ENCODE peak calls at places on chromosomes 3 and 15, in six cellular contexts. P is breast epithelium, S is posterior cingulate gyrus, H is activated T-cell treated with anti-CD3 and anti-CD28 coated beads for 24 hours, B is cerebellum, J is foreskin fibroblast. K is an unnamed sample.
A peak's percentile ranks its signal among the peaks of the same experiment; 100 is the strongest.

GRCh38 chr3:172094621-172095557 is 55.5 kb downstream of the FNDC3B start:
- DNase-seq in P (no peak), S (no peak), H (no peak), B (no peak), J (peak; percentile 50), K (no peak)

GRCh38 chr15:27826411-27826810 is 272.7 kb downstream of the OCA2 start:
- DNase-seq in P (no peak), S (no peak), H (no peak), B (no peak), J (no peak), K (no peak)

GRCh38 chr3:98962189-98962930 is 60.9 kb upstream of the DCBLD2 start:
- DNase-seq in P (no peak), S (no peak), H (no peak), B (no peak), J (peak; percentile 93), K (no peak)

GRCh38 chr15:73944161-73945099 is 18.2 kb downstream of the LOXL1 start:
- DNase-seq in P (no peak), S (peak; percentile 73), H (no peak), B (no peak), J (peak; percentile 27), K (no peak)

GRCh38 chr3:196177567-196177966 is 33.6 kb downstream of the ZDHHC19 start:
- DNase-seq in P (no peak), S (peak; percentile 33), H (no peak), B (no peak), J (no peak), K (no peak)

GRCh38 chr15:99707481-99708270 is 25.6 kb downstream of the LYSMD4 start:
- DNase-seq in P (no peak), S (no peak), H (no peak), B (no peak), J (peak; percentile 90), K (no peak)

GRCh38 chr3:171772427-171773056 is 37.7 kb downstream of the PLD1 start:
- DNase-seq in P (no peak), S (no peak), H (peak; percentile 27), B (peak; percentile 8), J (peak; percentile 81), K (peak; percentile 79)

GRCh38 chr15:51720201-51720995 is 17.1 kb downstream of the LYSMD2 start:
- DNase-seq in P (no peak), S (no peak), H (no peak), B (no peak), J (no peak), K (no peak)

GRCh38 chr3:58333206-58334012 is 717 bp downstream of the PXK start:
- DNase-seq in P (peak; percentile 23), S (peak; percentile 85), H (no peak), B (peak; percentile 65), J (peak; percentile 53), K (no peak)

GRCh38 chr15:65791335-65792129 is 561 bp downstream of the DENND4A start:
- DNase-seq in P (peak; percentile 44), S (peak; percentile 89), H (peak; percentile 25), B (peak; percentile 58), J (no peak), K (peak; percentile 42)

GRCh38 chr3:18968120-18968519 is 180.2 kb upstream of the KCNH8 start:
- DNase-seq in P (no peak), S (no peak), H (no peak), B (no peak), J (no peak), K (no peak)

GRCh38 chr3:63576826-63577225 is 75.6 kb upstream of the SNTN start:
- DNase-seq in P (no peak), S (no peak), H (no peak), B (peak; percentile 6), J (no peak), K (no peak)

GRCh38 chr15:88664151-88664778 is 25.4 kb downstream of the ISG20 start:
- DNase-seq in P (peak; percentile 37), S (no peak), H (no peak), B (peak; percentile 37), J (no peak), K (no peak)

GRCh38 chr15:66838671-66839239 is 136.7 kb downstream of the SMAD6 start:
- DNase-seq in P (no peak), S (peak; percentile 6), H (no peak), B (peak; percentile 28), J (peak; percentile 73), K (no peak)

GRCh38 chr3:7713724-7714123 is 787.9 kb upstream of the LMCD1 start:
- DNase-seq in P (no peak), S (no peak), H (no peak), B (no peak), J (no peak), K (no peak)

GRCh38 chr15:51803961-51804360 is 25.5 kb upstream of the TMOD3 start:
- DNase-seq in P (no peak), S (no peak), H (no peak), B (no peak), J (peak; percentile 28), K (no peak)

GRCh38 chr15:79089890-79090486 is 592 bp downstream of the RASGRF1 start:
- DNase-seq in P (no peak), S (no peak), H (no peak), B (peak; percentile 41), J (peak; percentile 17), K (no peak)

GRCh38 chr15:85024509-85025336 is 43.1 kb downstream of the PDE8A start:
- DNase-seq in P (no peak), S (no peak), H (no peak), B (no peak), J (peak; percentile 41), K (no peak)

GRCh38 chr15:63023351-63023945 is 19.1 kb upstream of the TPM1 start:
- DNase-seq in P (no peak), S (no peak), H (no peak), B (no peak), J (peak; percentile 88), K (no peak)

GRCh38 chr3:38165722-38166387 is 518 bp downstream of the OXSR1 start:
- DNase-seq in P (peak; percentile 51), S (peak; percentile 86), H (no peak), B (no peak), J (peak; percentile 38), K (peak; percentile 31)

GRCh38 chr3:184558726-184559125 is 2.9 kb upstream of the EPHB3 start:
- DNase-seq in P (no peak), S (no peak), H (no peak), B (no peak), J (no peak), K (no peak)

GRCh38 chr3:194386610-194387009 is 12.5 kb downstream of the GP5 start:
- DNase-seq in P (no peak), S (no peak), H (no peak), B (no peak), J (no peak), K (no peak)

GRCh38 chr3:53806182-53807116 is 39.8 kb downstream of the CHDH start:
- DNase-seq in P (no peak), S (peak; percentile 86), H (no peak), B (no peak), J (peak; percentile 80), K (no peak)

GRCh38 chr3:195900426-195901355 is 7.7 kb downstream of the TNK2 start:
- DNase-seq in P (peak; percentile 92), S (peak; percentile 96), H (no peak), B (no peak), J (peak; percentile 94), K (peak; percentile 43)

GRCh38 chr3:46027736-46028397 is 584 bp upstream of the XCR1 start:
- DNase-seq in P (no peak), S (no peak), H (no peak), B (no peak), J (no peak), K (no peak)

GRCh38 chr3:104316118-104316517 is 1050.6 kb upstream of the ALCAM start:
- DNase-seq in P (no peak), S (no peak), H (no peak), B (no peak), J (no peak), K (no peak)

GRCh38 chr15:90203922-90204321 is 2.8 kb downstream of the SEMA4B start:
- DNase-seq in P (no peak), S (peak; percentile 83), H (no peak), B (no peak), J (no peak), K (no peak)

GRCh38 chr15:85003593-85004312 is 22.1 kb downstream of the PDE8A start:
- DNase-seq in P (no peak), S (no peak), H (no peak), B (no peak), J (no peak), K (no peak)

GRCh38 chr3:33911525-33912322 is 113.3 kb downstream of the PDCD6IP start:
- DNase-seq in P (no peak), S (no peak), H (no peak), B (no peak), J (peak; percentile 39), K (no peak)

GRCh38 chr3:14907043-14907966 is 40.1 kb upstream of the NR2C2 start:
- DNase-seq in P (no peak), S (no peak), H (no peak), B (no peak), J (no peak), K (no peak)

GRCh38 chr3:38579146-38579545 is 70.3 kb downstream of the SCN5A start:
- DNase-seq in P (peak; percentile 29), S (no peak), H (no peak), B (no peak), J (peak; percentile 61), K (no peak)

GRCh38 chr15:51341366-51342248 is at the start of gene GLDN:
- DNase-seq in P (no peak), S (peak; percentile 95), H (no peak), B (peak; percentile 20), J (peak; percentile 59), K (peak; percentile 20)

GRCh38 chr3:187286467-187287059 is 5.0 kb downstream of the MASP1 start:
- DNase-seq in P (no peak), S (no peak), H (no peak), B (no peak), J (peak; percentile 92), K (no peak)

GRCh38 chr3:140859592-140860336 is 81.9 kb upstream of the SLC25A36 start:
- DNase-seq in P (no peak), S (no peak), H (no peak), B (no peak), J (no peak), K (no peak)

GRCh38 chr15:43516185-43516584 is 1.2 kb upstream of the MAP1A start:
- DNase-seq in P (no peak), S (no peak), H (no peak), B (no peak), J (peak; percentile 94), K (peak; percentile 17)

GRCh38 chr3:106371605-106372292 is 502.9 kb upstream of the CBLB start:
- DNase-seq in P (no peak), S (no peak), H (no peak), B (no peak), J (no peak), K (no peak)

GRCh38 chr15:63234479-63234878 is 42.9 kb upstream of the APH1B start:
- DNase-seq in P (peak; percentile 44), S (no peak), H (no peak), B (no peak), J (peak; percentile 50), K (peak; percentile 71)

K was measured in tibial nerve.